ENCODE peak calls at places on chromosomes 3 and 15, in ten cellular contexts. One of them, this sample, is unnamed.

GRCh38 chr15:42933886-42934667 is 13.5 kb upstream of the TTBK2 start:
- DNase-seq in SJSA1: no peak
- DNase-seq in SK-N-SH: no peak
- DNase-seq in upper lobe of right lung: no peak
- DNase-seq in naive thymus-derived CD4-positive, alpha-beta T cell: no peak
- DNase-seq in tibial artery: no peak
- DNase-seq in H9: no peak
- DNase-seq in ovary: no peak
- DNase-seq in GM23248: no peak
- DNase-seq in body of pancreas: no peak
- DNase-seq in this sample: no peak

GRCh38 chr3:25037049-25037547 is 391.0 kb upstream of the RARB start:
- DNase-seq in SJSA1: no peak
- DNase-seq in SK-N-SH: no peak
- DNase-seq in upper lobe of right lung: no peak
- DNase-seq in naive thymus-derived CD4-positive, alpha-beta T cell: no peak
- DNase-seq in tibial artery: no peak
- DNase-seq in H9: no peak
- DNase-seq in ovary: no peak
- DNase-seq in GM23248: peak
- DNase-seq in body of pancreas: no peak
- DNase-seq in this sample: peak

GRCh38 chr3:10263549-10264363 is 15.5 kb downstream of the TATDN2 start:
- DNase-seq in SJSA1: no peak
- DNase-seq in SK-N-SH: peak
- DNase-seq in upper lobe of right lung: no peak
- DNase-seq in naive thymus-derived CD4-positive, alpha-beta T cell: peak
- DNase-seq in tibial artery: no peak
- DNase-seq in H9: peak
- DNase-seq in ovary: peak
- DNase-seq in GM23248: peak
- DNase-seq in body of pancreas: peak
- DNase-seq in this sample: no peak

GRCh38 chr3:46708401-46709146 is 7.4 kb downstream of the TMIE start:
- DNase-seq in SJSA1: no peak
- DNase-seq in SK-N-SH: no peak
- DNase-seq in upper lobe of right lung: peak
- DNase-seq in naive thymus-derived CD4-positive, alpha-beta T cell: no peak
- DNase-seq in tibial artery: peak
- DNase-seq in H9: no peak
- DNase-seq in ovary: peak
- DNase-seq in GM23248: no peak
- DNase-seq in body of pancreas: no peak
- DNase-seq in this sample: no peak

GRCh38 chr3:114179575-114179974 is 723 bp upstream of the DRD3 start:
- DNase-seq in SJSA1: no peak
- DNase-seq in SK-N-SH: peak
- DNase-seq in upper lobe of right lung: no peak
- DNase-seq in naive thymus-derived CD4-positive, alpha-beta T cell: no peak
- DNase-seq in tibial artery: no peak
- DNase-seq in H9: peak
- DNase-seq in ovary: no peak
- DNase-seq in GM23248: peak
- DNase-seq in body of pancreas: peak
- DNase-seq in this sample: no peak

GRCh38 chr15:39466428-39466827 is 114.5 kb upstream of the THBS1 start:
- DNase-seq in SJSA1: no peak
- DNase-seq in SK-N-SH: no peak
- DNase-seq in upper lobe of right lung: peak
- DNase-seq in naive thymus-derived CD4-positive, alpha-beta T cell: no peak
- DNase-seq in tibial artery: no peak
- DNase-seq in H9: no peak
- DNase-seq in ovary: peak
- DNase-seq in GM23248: peak
- DNase-seq in body of pancreas: peak
- DNase-seq in this sample: peak

GRCh38 chr3:69058180-69058946 is 6.2 kb upstream of the TMF1 start:
- DNase-seq in SJSA1: no peak
- DNase-seq in SK-N-SH: no peak
- DNase-seq in upper lobe of right lung: no peak
- DNase-seq in naive thymus-derived CD4-positive, alpha-beta T cell: peak
- DNase-seq in tibial artery: no peak
- DNase-seq in H9: no peak
- DNase-seq in ovary: no peak
- DNase-seq in GM23248: no peak
- DNase-seq in body of pancreas: no peak
- DNase-seq in this sample: no peak

GRCh38 chr3:183116051-183116614 is 16.8 kb upstream of the MCCC1 start:
- DNase-seq in SJSA1: no peak
- DNase-seq in SK-N-SH: peak
- DNase-seq in upper lobe of right lung: peak
- DNase-seq in naive thymus-derived CD4-positive, alpha-beta T cell: peak
- DNase-seq in tibial artery: no peak
- DNase-seq in H9: peak
- DNase-seq in ovary: no peak
- DNase-seq in GM23248: no peak
- DNase-seq in body of pancreas: peak
- DNase-seq in this sample: no peak

GRCh38 chr15:32651229-32651837 is 9.8 kb downstream of the SCG5 start:
- DNase-seq in SJSA1: peak
- DNase-seq in SK-N-SH: peak
- DNase-seq in upper lobe of right lung: no peak
- DNase-seq in naive thymus-derived CD4-positive, alpha-beta T cell: peak
- DNase-seq in tibial artery: no peak
- DNase-seq in H9: peak
- DNase-seq in ovary: no peak
- DNase-seq in GM23248: peak
- DNase-seq in body of pancreas: peak
- DNase-seq in this sample: no peak

GRCh38 chr3:61114316-61114953 is 136.8 kb downstream of the FHIT start:
- DNase-seq in SJSA1: no peak
- DNase-seq in SK-N-SH: no peak
- DNase-seq in upper lobe of right lung: no peak
- DNase-seq in naive thymus-derived CD4-positive, alpha-beta T cell: no peak
- DNase-seq in tibial artery: no peak
- DNase-seq in H9: no peak
- DNase-seq in ovary: no peak
- DNase-seq in GM23248: no peak
- DNase-seq in body of pancreas: peak
- DNase-seq in this sample: no peak

GRCh38 chr15:87873501-87873900 is 383.0 kb downstream of the NTRK3 start:
- DNase-seq in SJSA1: no peak
- DNase-seq in SK-N-SH: no peak
- DNase-seq in upper lobe of right lung: no peak
- DNase-seq in naive thymus-derived CD4-positive, alpha-beta T cell: no peak
- DNase-seq in tibial artery: no peak
- DNase-seq in H9: no peak
- DNase-seq in ovary: no peak
- DNase-seq in GM23248: peak
- DNase-seq in body of pancreas: no peak
- DNase-seq in this sample: no peak

GRCh38 chr15:78437107-78437761 is 782 bp upstream of the IREB2 start:
- DNase-seq in SJSA1: no peak
- DNase-seq in SK-N-SH: peak
- DNase-seq in upper lobe of right lung: no peak
- DNase-seq in naive thymus-derived CD4-positive, alpha-beta T cell: no peak
- DNase-seq in tibial artery: no peak
- DNase-seq in H9: peak
- DNase-seq in ovary: no peak
- DNase-seq in GM23248: no peak
- DNase-seq in body of pancreas: no peak
- DNase-seq in this sample: no peak

GRCh38 chr15:92047900-92048299 is 194.4 kb downstream of the SLCO3A1 start:
- DNase-seq in SJSA1: no peak
- DNase-seq in SK-N-SH: no peak
- DNase-seq in upper lobe of right lung: no peak
- DNase-seq in naive thymus-derived CD4-positive, alpha-beta T cell: no peak
- DNase-seq in tibial artery: no peak
- DNase-seq in H9: no peak
- DNase-seq in ovary: no peak
- DNase-seq in GM23248: no peak
- DNase-seq in body of pancreas: no peak
- DNase-seq in this sample: no peak

GRCh38 chr3:171684226-171684625 is 126.1 kb downstream of the PLD1 start:
- DNase-seq in SJSA1: no peak
- DNase-seq in SK-N-SH: no peak
- DNase-seq in upper lobe of right lung: no peak
- DNase-seq in naive thymus-derived CD4-positive, alpha-beta T cell: no peak
- DNase-seq in tibial artery: no peak
- DNase-seq in H9: no peak
- DNase-seq in ovary: no peak
- DNase-seq in GM23248: no peak
- DNase-seq in body of pancreas: no peak
- DNase-seq in this sample: no peak

GRCh38 chr3:161264771-161265343 is 43.7 kb downstream of the NMD3 start:
- DNase-seq in SJSA1: no peak
- DNase-seq in SK-N-SH: no peak
- DNase-seq in upper lobe of right lung: no peak
- DNase-seq in naive thymus-derived CD4-positive, alpha-beta T cell: no peak
- DNase-seq in tibial artery: no peak
- DNase-seq in H9: no peak
- DNase-seq in ovary: no peak
- DNase-seq in GM23248: peak
- DNase-seq in body of pancreas: no peak
- DNase-seq in this sample: no peak

GRCh38 chr3:127483902-127484591 is 106.5 kb downstream of the TPRA1 start:
- DNase-seq in SJSA1: peak
- DNase-seq in SK-N-SH: no peak
- DNase-seq in upper lobe of right lung: peak
- DNase-seq in naive thymus-derived CD4-positive, alpha-beta T cell: no peak
- DNase-seq in tibial artery: peak
- DNase-seq in H9: peak
- DNase-seq in ovary: peak
- DNase-seq in GM23248: no peak
- DNase-seq in body of pancreas: no peak
- DNase-seq in this sample: peak

GRCh38 chr3:184599143-184599542 is 37.6 kb downstream of the EPHB3 start:
- DNase-seq in SJSA1: no peak
- DNase-seq in SK-N-SH: peak
- DNase-seq in upper lobe of right lung: no peak
- DNase-seq in naive thymus-derived CD4-positive, alpha-beta T cell: no peak
- DNase-seq in tibial artery: no peak
- DNase-seq in H9: no peak
- DNase-seq in ovary: no peak
- DNase-seq in GM23248: no peak
- DNase-seq in body of pancreas: no peak
- DNase-seq in this sample: no peak
- H3K27ac ChIP-seq in SJSA1: no peak
- H3K27ac ChIP-seq in SK-N-SH: peak
- H3K27ac ChIP-seq in upper lobe of right lung: no peak
- H3K27ac ChIP-seq in naive thymus-derived CD4-positive, alpha-beta T cell: no peak
- H3K27ac ChIP-seq in tibial artery: no peak
- H3K27ac ChIP-seq in H9: no peak
- H3K27ac ChIP-seq in ovary: no peak
- H3K27ac ChIP-seq in GM23248: no peak
- H3K27ac ChIP-seq in body of pancreas: no peak
- H3K27ac ChIP-seq in this sample: no peak

GRCh38 chr3:141218204-141218603 is 13.4 kb upstream of the PXYLP1 start:
- DNase-seq in SJSA1: no peak
- DNase-seq in SK-N-SH: no peak
- DNase-seq in upper lobe of right lung: no peak
- DNase-seq in naive thymus-derived CD4-positive, alpha-beta T cell: no peak
- DNase-seq in tibial artery: no peak
- DNase-seq in H9: no peak
- DNase-seq in ovary: no peak
- DNase-seq in GM23248: no peak
- DNase-seq in body of pancreas: no peak
- DNase-seq in this sample: no peak
- H3K27ac ChIP-seq in SJSA1: no peak
- H3K27ac ChIP-seq in SK-N-SH: no peak
- H3K27ac ChIP-seq in upper lobe of right lung: no peak
- H3K27ac ChIP-seq in naive thymus-derived CD4-positive, alpha-beta T cell: no peak
- H3K27ac ChIP-seq in tibial artery: no peak
- H3K27ac ChIP-seq in H9: no peak
- H3K27ac ChIP-seq in ovary: no peak
- H3K27ac ChIP-seq in GM23248: no peak
- H3K27ac ChIP-seq in body of pancreas: no peak
- H3K27ac ChIP-seq in this sample: no peak

GRCh38 chr3:66430876-66431275 is 69.9 kb downstream of the LRIG1 start:
- DNase-seq in SJSA1: no peak
- DNase-seq in SK-N-SH: no peak
- DNase-seq in upper lobe of right lung: no peak
- DNase-seq in naive thymus-derived CD4-positive, alpha-beta T cell: no peak
- DNase-seq in tibial artery: peak
- DNase-seq in H9: no peak
- DNase-seq in ovary: no peak
- DNase-seq in GM23248: no peak
- DNase-seq in body of pancreas: no peak
- DNase-seq in this sample: no peak
- H3K27ac ChIP-seq in SJSA1: no peak
- H3K27ac ChIP-seq in SK-N-SH: no peak
- H3K27ac ChIP-seq in upper lobe of right lung: no peak
- H3K27ac ChIP-seq in naive thymus-derived CD4-positive, alpha-beta T cell: no peak
- H3K27ac ChIP-seq in tibial artery: no peak
- H3K27ac ChIP-seq in H9: no peak
- H3K27ac ChIP-seq in ovary: no peak
- H3K27ac ChIP-seq in GM23248: no peak
- H3K27ac ChIP-seq in body of pancreas: peak
- H3K27ac ChIP-seq in this sample: peak

GRCh38 chr15:89208256-89208655 is 13.1 kb downstream of the RLBP1 start:
- DNase-seq in SJSA1: no peak
- DNase-seq in SK-N-SH: no peak
- DNase-seq in upper lobe of right lung: no peak
- DNase-seq in naive thymus-derived CD4-positive, alpha-beta T cell: no peak
- DNase-seq in tibial artery: no peak
- DNase-seq in H9: no peak
- DNase-seq in ovary: no peak
- DNase-seq in GM23248: no peak
- DNase-seq in body of pancreas: no peak
- DNase-seq in this sample: no peak
- H3K27ac ChIP-seq in SJSA1: no peak
- H3K27ac ChIP-seq in SK-N-SH: no peak
- H3K27ac ChIP-seq in upper lobe of right lung: no peak
- H3K27ac ChIP-seq in naive thymus-derived CD4-positive, alpha-beta T cell: no peak
- H3K27ac ChIP-seq in tibial artery: no peak
- H3K27ac ChIP-seq in H9: no peak
- H3K27ac ChIP-seq in ovary: no peak
- H3K27ac ChIP-seq in GM23248: no peak
- H3K27ac ChIP-seq in body of pancreas: no peak
- H3K27ac ChIP-seq in this sample: no peak

GRCh38 chr15:49887604-49888340 is 231.3 kb downstream of the ATP8B4 start:
- DNase-seq in SJSA1: no peak
- DNase-seq in SK-N-SH: peak
- DNase-seq in upper lobe of right lung: no peak
- DNase-seq in naive thymus-derived CD4-positive, alpha-beta T cell: no peak
- DNase-seq in tibial artery: no peak
- DNase-seq in H9: no peak
- DNase-seq in ovary: no peak
- DNase-seq in GM23248: peak
- DNase-seq in body of pancreas: no peak
- DNase-seq in this sample: no peak
- H3K27ac ChIP-seq in SJSA1: no peak
- H3K27ac ChIP-seq in SK-N-SH: peak
- H3K27ac ChIP-seq in upper lobe of right lung: no peak
- H3K27ac ChIP-seq in naive thymus-derived CD4-positive, alpha-beta T cell: no peak
- H3K27ac ChIP-seq in tibial artery: no peak
- H3K27ac ChIP-seq in H9: no peak
- H3K27ac ChIP-seq in ovary: no peak
- H3K27ac ChIP-seq in GM23248: no peak
- H3K27ac ChIP-seq in body of pancreas: no peak
- H3K27ac ChIP-seq in this sample: peak